ENCODE peak calls at places on chromosomes 1 and 21, in eight cellular contexts. W, A, T, P, J, V, N and D are unnamed samples.

GRCh38 chr1:227733309-227733705 is 1.8 kb downstream of the JMJD4 start:
- DNase-seq in W (no peak), A (no peak), T (no peak), P (no peak), J (no peak), V (no peak), N (no peak), D (no peak)

GRCh38 chr1:201089621-201090020 is 22.6 kb downstream of the CACNA1S start:
- DNase-seq in W (no peak), A (no peak), T (no peak), P (no peak), J (no peak), V (no peak), N (no peak), D (no peak)

GRCh38 chr1:164561007-164561406 is 2.0 kb downstream of the PBX1 start:
- DNase-seq in W (peak), A (peak), T (no peak), P (no peak), J (no peak), V (no peak), N (no peak), D (no peak)

GRCh38 chr1:81050390-81050789 is 750.3 kb upstream of the ADGRL2 start:
- DNase-seq in W (no peak), A (no peak), T (no peak), P (no peak), J (no peak), V (no peak), N (no peak), D (no peak)

GRCh38 chr1:75423616-75424015 is 187.3 kb downstream of the SLC44A5 start:
- DNase-seq in W (no peak), A (peak), T (no peak), P (no peak), J (no peak), V (no peak), N (no peak), D (no peak)

GRCh38 chr1:31051611-31052010 is 13.9 kb downstream of the PUM1 start:
- DNase-seq in W (no peak), A (no peak), T (no peak), P (no peak), J (no peak), V (no peak), N (no peak), D (no peak)

GRCh38 chr1:99589186-99589636 is 56.7 kb upstream of the PALMD start:
- DNase-seq in W (no peak), A (no peak), T (no peak), P (no peak), J (no peak), V (no peak), N (no peak), D (peak)

GRCh38 chr1:3233031-3233430 is 164.0 kb downstream of the PRDM16 start:
- DNase-seq in W (no peak), A (no peak), T (no peak), P (no peak), J (no peak), V (no peak), N (no peak), D (no peak)

GRCh38 chr1:228226956-228227791 is 19.3 kb downstream of the OBSCN start:
- DNase-seq in W (no peak), A (peak), T (no peak), P (peak), J (no peak), V (no peak), N (no peak), D (peak)

GRCh38 chr1:116159177-116159576 is 48.0 kb downstream of the MAB21L3 start:
- DNase-seq in W (no peak), A (no peak), T (no peak), P (no peak), J (no peak), V (no peak), N (no peak), D (no peak)

GRCh38 chr1:94612555-94613204 is 71.1 kb upstream of the F3 start:
- DNase-seq in W (no peak), A (no peak), T (no peak), P (no peak), J (no peak), V (no peak), N (no peak), D (no peak)

GRCh38 chr1:220906561-220907334 is 27.5 kb downstream of the HLX start:
- DNase-seq in W (peak), A (peak), T (no peak), P (no peak), J (peak), V (no peak), N (no peak), D (no peak)

GRCh38 chr1:103125219-103125618 is 16.9 kb upstream of the COL11A1 start:
- DNase-seq in W (no peak), A (no peak), T (no peak), P (no peak), J (no peak), V (no peak), N (no peak), D (no peak)

GRCh38 chr1:27445177-27445936 is 44.6 kb downstream of the WASF2 start:
- DNase-seq in W (no peak), A (no peak), T (no peak), P (no peak), J (no peak), V (no peak), N (no peak), D (no peak)

GRCh38 chr1:26696191-26696644 is 403 bp downstream of the ARID1A start:
- DNase-seq in W (no peak), A (no peak), T (no peak), P (no peak), J (no peak), V (no peak), N (no peak), D (no peak)

GRCh38 chr1:168365719-168366474 is 85.2 kb downstream of the TBX19 start:
- DNase-seq in W (no peak), A (peak), T (no peak), P (no peak), J (no peak), V (no peak), N (no peak), D (no peak)

GRCh38 chr1:19762175-19762779 is 37.4 kb downstream of the TMCO4 start:
- DNase-seq in W (no peak), A (peak), T (peak), P (no peak), J (no peak), V (no peak), N (no peak), D (peak)

GRCh38 chr1:17485280-17485679 is 45.8 kb upstream of the RCC2 start:
- DNase-seq in W (no peak), A (peak), T (no peak), P (no peak), J (no peak), V (no peak), N (no peak), D (no peak)

GRCh38 chr1:109654519-109654918 is 1.4 kb upstream of the GSTM4 start:
- DNase-seq in W (no peak), A (no peak), T (no peak), P (no peak), J (no peak), V (no peak), N (peak), D (no peak)

GRCh38 chr21:44555200-44555875 is 3.3 kb downstream of the KRTAP10-3 start:
- DNase-seq in W (no peak), A (no peak), T (no peak), P (no peak), J (no peak), V (no peak), N (no peak), D (no peak)

GRCh38 chr1:175126347-175126746 is 58.7 kb downstream of the TNN start:
- DNase-seq in W (no peak), A (no peak), T (no peak), P (no peak), J (no peak), V (no peak), N (no peak), D (no peak)

GRCh38 chr1:54051936-54052469 is 1.0 kb downstream of the TMEM59 start:
- DNase-seq in W (peak), A (peak), T (no peak), P (no peak), J (peak), V (no peak), N (no peak), D (peak)

GRCh38 chr1:22808846-22809501 is 98.3 kb downstream of the EPHB2 start:
- DNase-seq in W (no peak), A (peak), T (no peak), P (peak), J (no peak), V (no peak), N (no peak), D (no peak)

GRCh38 chr1:10253755-10254154 is 43.4 kb downstream of the KIF1B start:
- DNase-seq in W (peak), A (peak), T (no peak), P (peak), J (peak), V (no peak), N (peak), D (no peak)